ENCODE peak calls at places on chromosomes 13 and 19, in seven cellular contexts. R is kidney, G is BE2C, J is esophagus squamous epithelium, F is brain microvascular endothelial cell, S is fibroblast of lung, A is heart right ventricle. H is an unnamed sample.

GRCh38 chr19:51164215-51164614 is 22.1 kb downstream of the SIGLEC7 start:
- DNase-seq in R (no peak), G (no peak), J (no peak), F (no peak), S (no peak), A (no peak), H (no peak)

GRCh38 chr13:73608157-73608516 is 526.1 kb downstream of the KLF12 start:
- DNase-seq in R (no peak), G (no peak), J (no peak), F (no peak), S (no peak), A (no peak), H (no peak)

GRCh38 chr13:36006895-36007294 is 124.3 kb downstream of the DCLK1 start:
- DNase-seq in R (no peak), G (no peak), J (no peak), F (no peak), S (no peak), A (no peak), H (no peak)

GRCh38 chr13:40682449-40683240 is 16.2 kb upstream of the FOXO1 start:
- DNase-seq in R (no peak), G (no peak), J (no peak), F (no peak), S (peak; percentile 62), A (no peak), H (peak; percentile 49)

GRCh38 chr19:1361601-1362384 is 21.9 kb upstream of the NDUFS7 start:
- DNase-seq in R (no peak), G (no peak), J (no peak), F (peak; percentile 69), S (peak; percentile 80), A (no peak), H (peak; percentile 29)

GRCh38 chr13:75760182-75760981 is 124.3 kb downstream of the LMO7 start:
- DNase-seq in R (peak; percentile 33), G (no peak), J (no peak), F (no peak), S (peak; percentile 35), A (no peak), H (peak; percentile 93)

GRCh38 chr13:72097568-72097967 is 230.6 kb upstream of the DACH1 start:
- DNase-seq in R (no peak), G (no peak), J (no peak), F (no peak), S (no peak), A (no peak), H (peak; percentile 83)

GRCh38 chr19:18278521-18279265 is 2.7 kb downstream of the JUND start:
- DNase-seq in R (no peak), G (no peak), J (no peak), F (peak; percentile 25), S (no peak), A (no peak), H (no peak)

GRCh38 chr19:13055213-13056051 is 47.2 kb downstream of the LYL1 start:
- DNase-seq in R (peak; percentile 96), G (peak; percentile 69), J (no peak), F (peak; percentile 70), S (peak; percentile 95), A (peak; percentile 80), H (no peak)

GRCh38 chr13:99265162-99265822 is 7.1 kb upstream of the GPR18 start:
- DNase-seq in R (no peak), G (no peak), J (no peak), F (no peak), S (no peak), A (no peak), H (no peak)

GRCh38 chr13:97905517-97905916 is 48.0 kb upstream of the IPO5 start:
- DNase-seq in R (no peak), G (no peak), J (no peak), F (no peak), S (no peak), A (no peak), H (no peak)

GRCh38 chr19:39038098-39038497 is 5.7 kb upstream of the FBXO27 start:
- DNase-seq in R (no peak), G (peak; percentile 63), J (no peak), F (peak; percentile 43), S (peak; percentile 43), A (no peak), H (peak; percentile 67)

GRCh38 chr13:60000081-60000480 is 163.6 kb downstream of the DIAPH3 start:
- DNase-seq in R (no peak), G (no peak), J (no peak), F (no peak), S (no peak), A (no peak), H (no peak)

GRCh38 chr13:77985866-77986636 is 67.4 kb upstream of the EDNRB start:
- DNase-seq in R (no peak), G (no peak), J (no peak), F (no peak), S (no peak), A (no peak), H (no peak)

GRCh38 chr19:45507864-45508680 is 793 bp downstream of the VASP start:
- DNase-seq in R (peak; percentile 89), G (no peak), J (no peak), F (no peak), S (no peak), A (peak; percentile 52), H (peak; percentile 30)

GRCh38 chr19:55432355-55432959 is 10.6 kb downstream of the SHISA7 start:
- DNase-seq in R (no peak), G (no peak), J (no peak), F (no peak), S (no peak), A (no peak), H (no peak)

GRCh38 chr13:99040536-99041141 is 62.8 kb upstream of the DOCK9 start:
- DNase-seq in R (no peak), G (no peak), J (no peak), F (no peak), S (no peak), A (no peak), H (peak; percentile 18)

GRCh38 chr13:103556681-103557080 is 490.5 kb upstream of the SLC10A2 start:
- DNase-seq in R (no peak), G (no peak), J (no peak), F (no peak), S (no peak), A (no peak), H (no peak)

GRCh38 chr19:13262450-13262849 is 112.2 kb downstream of the IER2 start:
- DNase-seq in R (no peak), G (no peak), J (no peak), F (peak; percentile 45), S (peak; percentile 72), A (no peak), H (peak; percentile 54)

GRCh38 chr13:60158321-60158801 is 5.4 kb downstream of the DIAPH3 start:
- DNase-seq in R (no peak), G (no peak), J (no peak), F (no peak), S (no peak), A (no peak), H (no peak)

GRCh38 chr13:22486490-22486889 is 694.3 kb upstream of the SGCG start:
- DNase-seq in R (no peak), G (no peak), J (no peak), F (no peak), S (no peak), A (no peak), H (no peak)

GRCh38 chr19:14277608-14278007 is 71.6 kb upstream of the ADGRL1 start:
- DNase-seq in R (peak; percentile 76), G (no peak), J (no peak), F (no peak), S (no peak), A (no peak), H (no peak)

GRCh38 chr19:1265611-1266115 is 3.5 kb upstream of the CIRBP start:
- DNase-seq in R (peak; percentile 93), G (peak; percentile 68), J (no peak), F (peak; percentile 67), S (peak; percentile 80), A (peak; percentile 73), H (no peak)

GRCh38 chr19:10805075-10805757 is 30.8 kb downstream of the TMED1 start:
- DNase-seq in R (no peak), G (no peak), J (no peak), F (no peak), S (no peak), A (no peak), H (no peak)

GRCh38 chr19:38221919-38222828 is 1.8 kb downstream of the DPF1 start:
- DNase-seq in R (no peak), G (no peak), J (no peak), F (no peak), S (no peak), A (no peak), H (no peak)

GRCh38 chr13:65468628-65469027 is 1761.5 kb downstream of the PCDH9 start:
- DNase-seq in R (no peak), G (no peak), J (no peak), F (peak; percentile 43), S (peak; percentile 55), A (no peak), H (no peak)

GRCh38 chr19:4580021-4580901 is 20.8 kb upstream of the SEMA6B start:
- DNase-seq in R (peak; percentile 67), G (no peak), J (no peak), F (no peak), S (no peak), A (no peak), H (no peak)
- TF ChIP-seq CTCF in R (no peak), G (no peak), J (no peak), F (peak; percentile 25), S (no peak), A (no peak), H (peak; percentile 29)

GRCh38 chr13:44266772-44267171 is 106.9 kb upstream of the SERP2 start:
- DNase-seq in R (no peak), G (no peak), J (no peak), F (no peak), S (no peak), A (no peak), H (no peak)
- H3K4me3 ChIP-seq in R (no peak overlapping the region), G (no peak overlapping the region), J (no peak overlapping the region), F (no peak overlapping the region), S (no peak overlapping the region), A (no peak overlapping the region), H (no peak overlapping the region)

DNA sequence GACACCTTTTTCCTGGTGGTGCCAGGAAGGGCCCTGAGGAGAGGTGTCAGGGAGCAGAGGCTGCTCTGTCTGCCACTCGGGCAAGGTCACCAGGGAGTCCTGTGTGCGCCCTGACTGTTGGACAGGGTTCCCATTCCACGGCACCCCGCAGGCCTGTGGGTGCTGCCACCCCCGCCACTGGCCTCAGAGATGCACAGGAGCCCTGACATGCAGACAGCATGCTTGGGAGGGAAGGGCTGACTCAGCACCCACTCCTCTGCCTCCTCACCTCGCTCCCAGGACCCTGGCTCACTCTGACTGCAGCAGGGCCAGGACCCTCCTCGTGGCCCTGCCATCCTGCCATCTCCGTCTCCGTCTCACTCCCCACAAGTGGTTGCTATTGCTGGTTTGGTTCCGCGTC is 25.3 kb downstream of the MAU2 start:
- DNase-seq in R (no peak), G (no peak), J (no peak), F (no peak), S (no peak), A (no peak), H (no peak)
- H3K36me3 ChIP-seq in R (peaks cover 41% of the 10 kb centered on the region), G (peaks cover 58% of the 10 kb centered on the region), J (peaks cover 66% of the 10 kb centered on the region), F (peaks cover 76% of the 10 kb centered on the region), S (peaks cover 49% of the 10 kb centered on the region), A (peaks cover 6% of the 10 kb centered on the region), H (peaks cover 50% of the 10 kb centered on the region)

DNA sequence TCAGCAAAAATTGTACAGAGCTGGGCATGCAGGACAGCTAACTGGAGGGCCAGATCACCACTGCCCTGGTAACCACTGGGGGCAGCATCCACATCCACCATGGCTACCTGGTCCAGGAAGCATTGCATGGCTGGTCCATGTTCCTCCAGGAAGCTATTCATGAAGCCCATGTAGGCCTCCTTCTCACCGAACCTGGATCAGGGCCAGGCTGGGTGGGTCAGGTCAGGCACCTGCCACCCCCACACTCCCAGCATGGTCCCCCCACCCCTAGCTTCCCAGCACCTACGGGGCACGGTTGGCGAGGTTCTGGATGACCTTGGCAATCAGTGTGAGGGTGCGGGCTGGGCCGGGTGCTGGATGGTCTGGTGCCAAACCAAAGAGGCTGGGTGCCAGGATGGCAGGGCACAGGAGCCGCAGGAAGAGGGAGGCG is 4.6 kb upstream of the WIZ start:
- DNase-seq in R (no peak), G (no peak), J (no peak), F (no peak), S (no peak), A (no peak), H (no peak)
- TF ChIP-seq CTCF in R (no peak), G (peak; percentile 32), J (no peak), F (peak; percentile 57), S (peak; percentile 31), A (no peak), H (peak; percentile 23)

H was measured in bronchial epithelial cell.